ENCODE peak calls at places on chromosomes 3 and 15, in nine cellular contexts. H is GM06990, S is H1, X is transverse colon, Q is mammary epithelial cell, Y is A549, L is thoracic aorta, P is fibroblast of the aortic adventitia, G is RWPE1. W is an unnamed sample.

GRCh38 chr15:77657629-77658238 is 25.0 kb upstream of the LINGO1 start:
- DNase-seq in H (no peak), S (no peak), X (no peak), Q (no peak), Y (no peak), L (no peak), P (no peak), G (no peak), W (no peak)

GRCh38 chr3:111299070-111299672 is 227.6 kb downstream of the NECTIN3 start:
- DNase-seq in H (no peak), S (no peak), X (no peak), Q (peak), Y (no peak), L (no peak), P (peak), G (no peak), W (peak)

GRCh38 chr3:192899540-192899982 is 18.1 kb downstream of the MB21D2 start:
- DNase-seq in H (peak), S (no peak), X (no peak), Q (no peak), Y (peak), L (no peak), P (peak), G (no peak), W (peak)

GRCh38 chr3:194691481-194692281 is 6.0 kb downstream of the FAM43A start:
- DNase-seq in H (peak), S (no peak), X (no peak), Q (no peak), Y (no peak), L (no peak), P (no peak), G (no peak), W (no peak)

GRCh38 chr3:179449621-179450020 is 1.6 kb downstream of the GNB4 start:
- DNase-seq in H (no peak), S (no peak), X (no peak), Q (no peak), Y (no peak), L (no peak), P (peak), G (no peak), W (no peak)

GRCh38 chr3:28916713-28917499 is 364.0 kb upstream of the RBMS3 start:
- DNase-seq in H (peak), S (peak), X (peak), Q (peak), Y (peak), L (peak), P (peak), G (peak), W (peak)

GRCh38 chr3:72821170-72821781 is 27.0 kb downstream of the SHQ1 start:
- DNase-seq in H (no peak), S (no peak), X (peak), Q (peak), Y (no peak), L (no peak), P (no peak), G (no peak), W (peak)

GRCh38 chr15:43209059-43209824 is 11.6 kb downstream of the EPB42 start:
- DNase-seq in H (no peak), S (no peak), X (no peak), Q (no peak), Y (peak), L (no peak), P (no peak), G (no peak), W (peak)

GRCh38 chr3:110101361-110101760 is 764.0 kb upstream of the DPPA4 start:
- DNase-seq in H (no peak), S (no peak), X (no peak), Q (no peak), Y (no peak), L (no peak), P (no peak), G (no peak), W (peak)

GRCh38 chr3:194395201-194395600 is 3.9 kb downstream of the GP5 start:
- DNase-seq in H (no peak), S (peak), X (no peak), Q (peak), Y (no peak), L (no peak), P (no peak), G (no peak), W (peak)

GRCh38 chr3:143337387-143337786 is 217.8 kb downstream of the CHST2 start:
- DNase-seq in H (no peak), S (no peak), X (no peak), Q (no peak), Y (no peak), L (no peak), P (no peak), G (no peak), W (no peak)

GRCh38 chr3:38039899-38040261 is 872 bp downstream of the DLEC1 start:
- DNase-seq in H (no peak), S (peak), X (peak), Q (no peak), Y (no peak), L (no peak), P (peak), G (no peak), W (peak)
- TF ChIP-seq CTCF in H (peak), S (peak), X (peak), Q (no peak), Y (no peak), L (peak), P (peak), G (no peak), W (peak)

GRCh38 chr3:47865192-47865591 is 62.3 kb downstream of the DHX30 start:
- DNase-seq in H (no peak), S (no peak), X (no peak), Q (no peak), Y (no peak), L (no peak), P (no peak), G (no peak), W (no peak)
- TF ChIP-seq CTCF in H (no peak), S (no peak), X (no peak), Q (no peak), Y (no peak), L (no peak), P (no peak), G (no peak), W (no peak)

GRCh38 chr15:63985221-63986184 is 60.8 kb downstream of the DAPK2 start:
- DNase-seq in H (no peak), S (no peak), X (no peak), Q (no peak), Y (no peak), L (peak), P (peak), G (no peak), W (no peak)

GRCh38 chr15:63984331-63984730 is 62.0 kb downstream of the DAPK2 start:
- DNase-seq in H (no peak), S (no peak), X (no peak), Q (no peak), Y (no peak), L (no peak), P (no peak), G (no peak), W (no peak)

GRCh38 chr15:63981596-63982320 is 64.5 kb downstream of the DAPK2 start:
- DNase-seq in H (no peak), S (no peak), X (no peak), Q (peak), Y (no peak), L (no peak), P (no peak), G (peak), W (peak)

GRCh38 chr15:63982381-63982854 is 63.9 kb downstream of the DAPK2 start:
- DNase-seq in H (no peak), S (no peak), X (peak), Q (no peak), Y (no peak), L (no peak), P (no peak), G (no peak), W (no peak)

GRCh38 chr15:63983071-63983711 is 63.1 kb downstream of the DAPK2 start:
- DNase-seq in H (no peak), S (peak), X (no peak), Q (no peak), Y (no peak), L (no peak), P (no peak), G (no peak), W (no peak)
- TF ChIP-seq CTCF in H (no peak), S (peak), X (no peak), Q (no peak), Y (no peak), L (no peak), P (no peak), G (no peak), W (no peak)

DNA sequence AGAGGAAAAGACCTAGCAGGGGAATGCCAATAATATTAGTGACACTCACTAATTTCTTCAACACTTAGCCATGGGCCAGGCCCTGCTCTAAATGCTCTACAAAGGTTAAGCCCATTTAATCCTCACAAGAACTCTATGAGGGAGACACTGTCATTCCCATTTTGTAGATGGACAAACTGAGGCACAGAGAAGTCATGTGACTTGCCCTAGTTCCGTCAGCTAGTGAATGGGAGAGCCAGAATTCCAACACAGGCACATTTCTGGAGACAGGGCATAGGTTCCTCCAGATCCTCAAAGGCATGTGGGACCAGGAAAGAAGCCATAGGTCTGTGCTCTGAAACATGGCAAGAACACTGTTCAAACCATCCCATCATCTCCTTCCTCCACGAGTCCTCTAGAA is 31.5 kb downstream of the LOXL1 start:
- DNase-seq in H (no peak), S (no peak), X (no peak), Q (no peak), Y (no peak), L (no peak), P (no peak), G (no peak), W (no peak)
- TF ChIP-seq CTCF in H (no peak), S (no peak), X (no peak), Q (no peak), Y (no peak), L (no peak), P (no peak), G (no peak), W (no peak)

GRCh38 chr3:102307442-102307841 is 127.4 kb upstream of the ZPLD1 start:
- DNase-seq in H (no peak), S (no peak), X (no peak), Q (no peak), Y (no peak), L (no peak), P (no peak), G (no peak), W (no peak)
- TF ChIP-seq CTCF in H (no peak), S (no peak), X (no peak), Q (no peak), Y (no peak), L (no peak), P (no peak), G (no peak), W (no peak)

GRCh38 chr3:129962600-129962999 is 11.9 kb upstream of the TRH start:
- DNase-seq in H (no peak), S (no peak), X (no peak), Q (no peak), Y (no peak), L (no peak), P (no peak), G (no peak), W (no peak)
- TF ChIP-seq CTCF in H (no peak), S (no peak), X (no peak), Q (no peak), Y (no peak), L (no peak), P (no peak), G (no peak), W (no peak)

GRCh38 chr3:55935241-55935640 is 448.1 kb upstream of the WNT5A start:
- DNase-seq in H (no peak), S (no peak), X (no peak), Q (no peak), Y (no peak), L (no peak), P (no peak), G (no peak), W (no peak)

GRCh38 chr3:55936549-55937052 is 449.5 kb upstream of the WNT5A start:
- DNase-seq in H (no peak), S (no peak), X (no peak), Q (no peak), Y (no peak), L (no peak), P (no peak), G (no peak), W (no peak)

GRCh38 chr3:55939287-55939686 is 452.2 kb upstream of the WNT5A start:
- DNase-seq in H (no peak), S (no peak), X (no peak), Q (no peak), Y (no peak), L (no peak), P (no peak), G (no peak), W (no peak)

DNA sequence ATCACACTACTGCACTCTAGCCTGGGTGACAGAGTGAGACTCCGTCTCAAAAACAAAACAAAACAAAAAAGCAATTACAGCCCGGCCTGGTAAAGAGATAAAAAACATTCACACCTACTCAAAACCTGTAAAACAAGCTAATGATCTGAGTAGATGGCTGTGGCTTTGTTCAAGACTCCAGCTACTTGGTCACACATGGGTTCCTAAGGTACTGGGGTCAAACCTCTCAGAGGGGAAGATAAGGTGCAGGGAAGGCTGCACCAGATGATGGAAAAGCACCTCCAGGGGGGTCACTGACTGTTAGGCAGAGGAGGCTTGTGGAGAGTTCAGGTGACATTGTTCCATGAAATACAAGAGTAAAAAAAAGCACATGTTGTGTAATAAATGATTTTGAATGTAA is 450.2 kb upstream of the WNT5A start:
- DNase-seq in H (no peak), S (no peak), X (no peak), Q (no peak), Y (no peak), L (no peak), P (no peak), G (no peak), W (no peak)
- TF ChIP-seq CTCF in H (no peak), S (no peak), X (no peak), Q (no peak), Y (no peak), L (no peak), P (no peak), G (no peak), W (no peak)